ENCODE peak calls at places on chromosomes 4 and X, in nine cellular contexts. Z, P, U, H, I, R, C, Q and E are unnamed samples.

GRCh38 chr4:184358521-184359232 is 115.7 kb downstream of the IRF2 start:
- DNase-seq in Z (no peak), P (no peak), U (no peak), H (no peak), I (no peak), R (no peak), C (no peak), Q (no peak), E (no peak)

GRCh38 chr4:62517721-62518120 is 1317.6 kb downstream of the ADGRL3 start:
- DNase-seq in Z (no peak), P (no peak), U (no peak), H (no peak), I (no peak), R (peak; percentile 2), C (no peak), Q (no peak), E (no peak)

GRCh38 chr4:74451214-74451661 is 6.3 kb downstream of the AREG start:
- DNase-seq in Z (peak; percentile 61), P (no peak), U (peak; percentile 39), H (no peak), I (no peak), R (peak; percentile 88), C (no peak), Q (no peak), E (no peak)

GRCh38 chr4:178242655-178243054 is 800.4 kb upstream of the AGA start:
- DNase-seq in Z (no peak), P (no peak), U (no peak), H (no peak), I (no peak), R (no peak), C (no peak), Q (peak; percentile 40), E (no peak)

GRCh38 chrX:154980330-154981115 is 42.0 kb downstream of the F8 start:
- DNase-seq in Z (peak; percentile 45), P (peak; percentile 64), U (peak; percentile 40), H (peak; percentile 18), I (peak; percentile 63), R (peak; percentile 72), C (peak; percentile 81), Q (peak; percentile 72), E (no peak)

GRCh38 chr4:128608006-128608405 is 201.5 kb upstream of the JADE1 start:
- DNase-seq in Z (no peak), P (no peak), U (no peak), H (no peak), I (no peak), R (no peak), C (no peak), Q (no peak), E (no peak)

GRCh38 chr4:187929024-187929423 is 66.5 kb upstream of the ZFP42 start:
- DNase-seq in Z (no peak), P (no peak), U (no peak), H (no peak), I (no peak), R (peak; percentile 6), C (no peak), Q (no peak), E (no peak)

GRCh38 chr4:150385606-150386005 is 196.3 kb upstream of the MAB21L2 start:
- DNase-seq in Z (peak; percentile 51), P (no peak), U (no peak), H (no peak), I (no peak), R (peak; percentile 94), C (peak; percentile 32), Q (no peak), E (no peak)

GRCh38 chrX:115582871-115583729 is 22.1 kb downstream of the PLS3 start:
- DNase-seq in Z (no peak), P (no peak), U (no peak), H (no peak), I (peak; percentile 51), R (peak; percentile 63), C (no peak), Q (no peak), E (no peak)

GRCh38 chr4:48944252-48944651 is 37.7 kb upstream of the OCIAD2 start:
- DNase-seq in Z (no peak), P (no peak), U (no peak), H (no peak), I (no peak), R (peak; percentile 61), C (no peak), Q (no peak), E (no peak)

GRCh38 chr4:3346146-3346545 is 53.3 kb downstream of the RGS12 start:
- DNase-seq in Z (peak; percentile 81), P (no peak), U (peak; percentile 80), H (no peak), I (no peak), R (peak; percentile 90), C (peak; percentile 61), Q (no peak), E (no peak)

GRCh38 chr4:177699365-177700213 is 257.4 kb upstream of the AGA start:
- DNase-seq in Z (no peak), P (no peak), U (no peak), H (no peak), I (no peak), R (peak; percentile 61), C (no peak), Q (no peak), E (no peak)

GRCh38 chrX:120380699-120381098 is 18.8 kb downstream of the ATP1B4 start:
- DNase-seq in Z (no peak), P (no peak), U (no peak), H (no peak), I (no peak), R (peak; percentile 27), C (peak; percentile 3), Q (no peak), E (no peak)

GRCh38 chr4:19806865-19807264 is 444.8 kb upstream of the SLIT2 start:
- DNase-seq in Z (no peak), P (no peak), U (no peak), H (no peak), I (no peak), R (no peak), C (no peak), Q (no peak), E (no peak)

GRCh38 chr4:6298035-6298434 is 28.4 kb downstream of the WFS1 start:
- DNase-seq in Z (no peak), P (no peak), U (no peak), H (no peak), I (no peak), R (no peak), C (no peak), Q (peak; percentile 36), E (no peak)

GRCh38 chrX:150767045-150767395 is 73.8 kb downstream of the MTMR1 start:
- DNase-seq in Z (no peak), P (no peak), U (no peak), H (no peak), I (no peak), R (peak; percentile 42), C (peak; percentile 55), Q (no peak), E (no peak)

GRCh38 chrX:37543324-37543723 is 28.1 kb upstream of the LANCL3 start:
- DNase-seq in Z (no peak), P (no peak), U (no peak), H (no peak), I (no peak), R (no peak), C (no peak), Q (no peak), E (no peak)

GRCh38 chr4:10887600-10887999 is 203.0 kb upstream of the CLNK start:
- DNase-seq in Z (no peak), P (no peak), U (no peak), H (no peak), I (no peak), R (no peak), C (no peak), Q (no peak), E (no peak)

GRCh38 chr4:102352774-102353173 is 7.5 kb upstream of the SLC39A8 start:
- DNase-seq in Z (no peak), P (no peak), U (no peak), H (no peak), I (no peak), R (no peak), C (no peak), Q (no peak), E (no peak)